ENCODE peak calls at places on chromosomes 1 and 21, in four cellular contexts. U, C, Y and R are unnamed samples.

GRCh38 chr1:223031690-223032601 is 111.1 kb downstream of the TLR5 start:
- DNase-seq in C (no peak), Y (no peak), U (no peak), R (no peak)

GRCh38 chr1:230750986-230751625 is 3.9 kb downstream of the CAPN9 start:
- DNase-seq in U (no peak), Y (no peak), C (no peak), R (no peak)

GRCh38 chr1:4778056-4778455 is 123.6 kb downstream of the AJAP1 start:
- DNase-seq in U (no peak), C (peak; percentile 64), Y (no peak), R (no peak)

GRCh38 chr1:16614361-16615252 is 1.2 kb upstream of the NBPF1 start:
- DNase-seq in Y (no peak), U (peak; percentile 14), C (peak; percentile 62), R (no peak)

GRCh38 chr21:30238168-30238567 is 22.3 kb upstream of the CLDN8 start:
- DNase-seq in Y (no peak), C (no peak), U (no peak), R (no peak)

GRCh38 chr1:207115269-207115668 is 11.2 kb downstream of the C4BPA start:
- DNase-seq in Y (no peak), U (no peak), C (no peak), R (no peak)

GRCh38 chr1:181044449-181044966 is 10.7 kb downstream of the MR1 start:
- DNase-seq in U (no peak), C (no peak), Y (peak; percentile 82), R (peak; percentile 60)

GRCh38 chr1:202643397-202644218 is 66.6 kb downstream of the SYT2 start:
- DNase-seq in U (peak; percentile 51), Y (no peak), C (no peak), R (no peak)

GRCh38 chr21:29362758-29363157 is 64.0 kb downstream of the BACH1 start:
- DNase-seq in C (no peak), Y (no peak), U (no peak), R (no peak)

GRCh38 chr1:201329801-201330200 is 46.5 kb downstream of the PKP1 start:
- DNase-seq in Y (no peak), U (no peak), C (no peak), R (no peak)

GRCh38 chr1:16129316-16129715 is 26.6 kb downstream of the EPHA2 start:
- DNase-seq in Y (no peak), C (no peak), U (no peak), R (no peak)

GRCh38 chr1:228289239-228289849 is 81.5 kb downstream of the OBSCN start:
- DNase-seq in C (no peak), U (no peak), Y (no peak), R (no peak)

GRCh38 chr1:3105167-3105863 is 36.3 kb downstream of the PRDM16 start:
- DNase-seq in Y (peak; percentile 38), C (no peak), U (peak; percentile 82), R (no peak)

GRCh38 chr1:36638268-36638667 is 155.6 kb upstream of the CSF3R start:
- DNase-seq in Y (no peak), U (no peak), C (no peak), R (no peak)

GRCh38 chr1:66231162-66232077 is 302.5 kb upstream of the SGIP1 start:
- DNase-seq in U (no peak), C (no peak), Y (no peak), R (no peak)

DNA sequence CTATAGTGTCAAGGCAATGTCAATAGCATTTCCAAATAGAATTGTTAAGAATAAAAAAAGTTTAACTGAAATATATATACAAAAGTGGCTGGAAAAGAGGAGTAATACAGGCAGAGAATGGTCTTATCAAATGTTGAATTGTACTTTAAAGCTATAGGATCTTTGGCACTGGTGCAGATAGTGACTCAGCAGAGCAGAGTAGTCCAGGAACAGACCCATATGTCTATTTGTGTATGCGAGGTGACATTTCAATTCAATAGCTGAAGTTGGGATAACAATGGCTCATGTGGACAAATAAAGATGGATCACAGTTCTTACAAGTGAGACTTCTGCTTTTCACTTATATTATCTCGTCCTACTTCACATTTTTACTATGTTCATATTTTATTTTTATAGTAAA is 543.0 kb upstream of the B3GALT2 start:
- DNase-seq in C (no peak), Y (no peak), U (no peak), R (no peak)
- TF ChIP-seq ETV6 in C (no peak), Y (no peak), U (no peak), R (no peak)

DNA sequence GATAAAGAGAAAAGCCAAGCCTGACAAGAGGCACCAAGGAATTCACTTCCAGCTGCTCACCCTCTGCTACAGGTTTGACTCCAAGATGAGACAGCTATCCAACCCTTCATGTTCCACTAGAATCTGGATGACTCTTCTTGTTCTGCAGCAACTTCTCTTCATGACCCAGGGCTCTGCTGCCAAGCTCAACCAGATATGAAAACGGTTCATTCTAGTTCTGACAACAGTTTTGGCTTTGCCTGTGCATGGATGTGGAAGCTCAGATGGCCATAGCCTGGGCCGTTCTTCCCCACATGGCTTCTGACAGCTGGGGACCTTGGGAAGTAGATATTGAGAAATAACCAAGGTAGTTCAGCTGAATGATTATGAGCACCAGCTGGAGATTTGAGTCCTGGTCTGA is 13.7 kb downstream of the PI4KB start:
- DNase-seq in Y (no peak), U (no peak), C (no peak), R (no peak)
- TF ChIP-seq ETV6 in Y (no peak), U (no peak), C (no peak), R (no peak)

DNA sequence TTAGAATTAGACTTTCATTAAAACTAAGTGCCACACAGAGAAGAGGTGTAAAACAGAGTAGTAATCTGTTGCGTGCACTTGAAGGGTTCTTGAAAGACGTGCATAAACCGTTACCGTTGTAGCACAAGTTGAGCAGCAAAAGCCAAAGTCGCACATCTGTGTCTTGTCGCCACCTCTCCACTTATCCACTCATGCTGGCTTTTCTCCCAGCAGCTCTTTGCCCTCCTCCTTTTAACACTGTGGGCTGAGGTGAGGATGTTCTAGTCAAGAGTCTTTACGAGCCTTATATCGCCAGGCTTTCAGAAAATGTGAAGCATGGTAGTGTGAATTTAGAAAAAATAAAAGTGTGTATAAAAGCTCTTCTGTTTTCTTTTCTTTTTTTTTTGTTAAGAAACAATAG is 48.0 kb downstream of the NR5A2 start:
- DNase-seq in U (no peak), Y (no peak), C (no peak), R (no peak)
- TF ChIP-seq ETV6 in U (no peak), Y (no peak), C (no peak), R (no peak)

GRCh38 chr1:25906644-25907300 is 553 bp upstream of the STMN1 start:
- DNase-seq in U (peak; percentile 33), C (no peak), Y (no peak), R (no peak)
- TF ChIP-seq ETV6 in U (no peak), C (no peak), Y (no peak), R (no peak)

GRCh38 chr1:240093120-240093961 is 1.7 kb downstream of the FMN2 start:
- DNase-seq in U (peak; percentile 55), Y (no peak), C (no peak), R (no peak)
- TF ChIP-seq ETV6 in U (no peak), Y (no peak), C (no peak), R (no peak)

DNA sequence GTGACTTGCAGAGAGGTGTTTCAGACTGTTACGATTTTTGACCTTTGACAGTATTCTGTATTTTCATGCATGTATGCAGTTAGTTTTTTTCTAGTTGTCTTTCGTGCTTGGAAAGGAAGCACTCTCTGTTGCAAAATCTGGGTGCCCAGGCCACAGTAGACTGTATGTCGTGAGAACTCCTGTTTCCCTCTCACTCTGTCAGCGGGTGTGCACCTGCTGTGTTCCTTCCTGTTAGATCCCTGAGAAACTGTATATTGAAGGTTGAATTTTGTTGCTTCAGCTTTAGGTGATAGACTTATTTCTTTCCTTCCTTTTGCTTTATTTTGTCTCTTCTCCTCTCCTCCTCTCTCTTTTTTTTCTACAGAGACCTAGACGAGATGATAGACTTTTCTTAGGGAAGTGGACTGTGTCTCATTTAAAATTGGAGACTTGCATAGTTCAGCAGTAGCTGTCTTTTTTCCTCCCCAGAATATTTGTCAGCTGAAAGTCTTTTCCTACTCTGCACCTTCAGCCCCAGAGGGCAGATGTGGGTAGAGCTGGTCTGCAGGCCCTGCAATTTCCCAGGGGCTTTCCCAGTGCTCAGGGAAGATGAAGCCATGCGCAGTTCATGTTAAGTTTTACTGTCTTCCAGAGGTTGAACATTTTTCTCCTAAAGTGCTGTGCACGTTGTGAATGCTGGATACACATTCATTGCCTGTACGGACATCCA is 1.4 kb downstream of the TRAPPC10 start:
- DNase-seq in U (no peak), C (peak; percentile 47), Y (no peak), R (peak; percentile 32)
- TF ChIP-seq ETV6 in U (no peak), C (no peak), Y (no peak), R (no peak)

GRCh38 chr21:41846033-41846317 is 33.2 kb downstream of the PRDM15 start:
- DNase-seq in C (no peak), U (no peak), Y (no peak), R (no peak)

GRCh38 chr21:41846536-41846935 is 32.6 kb downstream of the PRDM15 start:
- DNase-seq in Y (no peak), U (no peak), C (no peak), R (no peak)

GRCh38 chr21:41848533-41848932 is 30.6 kb downstream of the PRDM15 start:
- DNase-seq in Y (no peak), U (no peak), C (no peak), R (no peak)

GRCh38 chr21:41845310-41846032 is 33.7 kb downstream of the PRDM15 start:
- DNase-seq in U (no peak), C (peak; percentile 53), Y (no peak), R (no peak)

DNA sequence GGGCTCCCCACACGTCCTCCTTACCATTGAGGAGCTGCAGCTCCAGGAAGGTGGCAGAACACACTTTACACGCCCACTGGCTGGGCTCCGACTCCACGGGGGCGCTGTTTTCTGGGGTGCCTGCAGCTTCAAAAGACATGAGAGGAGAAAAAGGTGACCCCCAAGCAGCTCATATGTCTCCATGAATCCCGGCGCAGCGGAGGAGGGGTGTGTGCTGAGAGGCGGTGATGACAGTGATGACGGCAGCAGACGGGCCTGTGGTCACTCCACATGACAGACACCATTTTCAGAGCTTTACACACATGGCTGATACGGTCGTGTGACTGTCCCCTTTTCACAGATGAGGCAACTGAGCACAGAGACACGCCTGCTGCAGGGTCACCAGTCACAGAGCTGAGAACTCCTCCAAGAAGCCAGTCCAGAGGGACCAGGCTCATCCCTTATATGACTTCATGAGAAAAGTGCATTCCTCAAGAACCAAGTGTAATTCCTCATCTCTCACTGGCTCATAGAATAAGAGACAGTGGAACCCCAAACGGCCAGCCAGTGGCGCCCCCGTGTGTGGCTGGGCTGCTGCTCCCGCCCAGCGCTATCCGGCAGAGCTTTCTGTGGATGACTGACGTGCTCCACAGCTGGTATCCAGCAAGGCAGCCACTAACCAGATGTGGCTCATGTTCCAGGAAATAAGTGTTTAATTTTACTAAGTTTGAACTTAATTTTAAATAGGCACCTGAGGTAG is 31.9 kb downstream of the PRDM15 start:
- DNase-seq in C (peak; percentile 63), U (peak; percentile 52), Y (no peak), R (no peak)
- TF ChIP-seq ETV6 in C (no peak), U (no peak), Y (no peak), R (no peak)

GRCh38 chr1:116886532-116886931 is 23.2 kb upstream of the PTGFRN start:
- DNase-seq in C (no peak), Y (no peak), U (no peak), R (no peak)
- TF ChIP-seq ETV6 in C (no peak), Y (no peak), U (no peak), R (no peak)

GRCh38 chr1:153387001-153387400 is 3.9 kb downstream of the S100A8 start:
- DNase-seq in C (no peak), Y (no peak), U (no peak), R (no peak)

GRCh38 chr1:153389394-153389793 is 1.5 kb downstream of the S100A8 start:
- DNase-seq in U (no peak), C (no peak), Y (no peak), R (no peak)

GRCh38 chr1:153387785-153388184 is 3.1 kb downstream of the S100A8 start:
- DNase-seq in Y (no peak), U (no peak), C (no peak), R (no peak)

GRCh38 chr1:153384996-153385580 is 5.8 kb downstream of the S100A8 start:
- DNase-seq in C (no peak), U (no peak), Y (no peak), R (no peak)

GRCh38 chr1:153386500-153386901 is 4.4 kb downstream of the S100A8 start:
- DNase-seq in U (no peak), C (no peak), Y (no peak), R (no peak)
- TF ChIP-seq ETV6 in U (no peak), C (no peak), Y (no peak), R (no peak)